ENCODE peak calls at places on chromosomes 5 and 9, in ten cellular contexts. E is AG10803, R is GM12865, J is mucosa of descending colon, B is psoas muscle, P is fibroblast of lung, I is osteocyte, U is astrocyte, Y is brain microvascular endothelial cell, Z is activated B cell treated with CpG ODN at 0.5 μM for 24 hours. C is an unnamed sample.

GRCh38 chr5:96963267-96963666 is 27.4 kb downstream of the LNPEP start:
- DNase-seq in E (peak), R (peak), J (no peak), B (peak), P (peak), I (no peak), U (peak), Y (peak), Z (no peak), C (no peak)

GRCh38 chr9:111967621-111968020 is 71.0 kb downstream of the UGCG start:
- DNase-seq in E (no peak), R (no peak), J (no peak), B (no peak), P (no peak), I (no peak), U (no peak), Y (no peak), Z (no peak), C (no peak)

GRCh38 chr9:127529671-127530070 is 78.4 kb downstream of the LRSAM1 start:
- DNase-seq in E (no peak), R (no peak), J (no peak), B (no peak), P (no peak), I (no peak), U (no peak), Y (no peak), Z (no peak), C (no peak)

GRCh38 chr5:32098806-32099435 is 75.2 kb downstream of the GOLPH3 start:
- DNase-seq in E (no peak), R (no peak), J (no peak), B (no peak), P (no peak), I (peak), U (no peak), Y (no peak), Z (no peak), C (no peak)

GRCh38 chr9:109315480-109315879 is 5.4 kb downstream of the EPB41L4B start:
- DNase-seq in E (no peak), R (no peak), J (no peak), B (no peak), P (no peak), I (no peak), U (no peak), Y (no peak), Z (no peak), C (no peak)

GRCh38 chr5:181207214-181207959 is 2.4 kb upstream of the TRIM7 start:
- DNase-seq in E (peak), R (peak), J (peak), B (peak), P (peak), I (peak), U (peak), Y (peak), Z (peak), C (peak)

GRCh38 chr5:131789765-131790164 is 7.1 kb downstream of the FNIP1 start:
- DNase-seq in E (no peak), R (no peak), J (no peak), B (no peak), P (no peak), I (no peak), U (no peak), Y (no peak), Z (no peak), C (no peak)

GRCh38 chr9:127796899-127797370 is 5.7 kb upstream of the FPGS start:
- DNase-seq in E (no peak), R (no peak), J (no peak), B (no peak), P (no peak), I (no peak), U (peak), Y (no peak), Z (no peak), C (no peak)

GRCh38 chr5:39440964-39441363 is 16.2 kb upstream of the DAB2 start:
- DNase-seq in E (peak), R (no peak), J (no peak), B (no peak), P (no peak), I (no peak), U (no peak), Y (no peak), Z (no peak), C (no peak)

GRCh38 chr5:142542906-142543305 is 143.0 kb downstream of the FGF1 start:
- DNase-seq in E (peak), R (no peak), J (no peak), B (no peak), P (peak), I (no peak), U (peak), Y (no peak), Z (no peak), C (no peak)

GRCh38 chr9:110446171-110446570 is 108.5 kb upstream of the TXNDC8 start:
- DNase-seq in E (no peak), R (no peak), J (no peak), B (no peak), P (no peak), I (no peak), U (no peak), Y (no peak), Z (no peak), C (no peak)

GRCh38 chr5:57937501-57937900 is 454.9 kb upstream of the ACTBL2 start:
- DNase-seq in E (peak), R (no peak), J (no peak), B (no peak), P (no peak), I (no peak), U (peak), Y (no peak), Z (no peak), C (no peak)

GRCh38 chr5:137492321-137492720 is 6.8 kb downstream of the SPOCK1 start:
- DNase-seq in E (peak), R (no peak), J (no peak), B (no peak), P (no peak), I (no peak), U (peak), Y (peak), Z (no peak), C (no peak)

GRCh38 chr9:135245482-135246247 is 158.2 kb downstream of the OLFM1 start:
- DNase-seq in E (no peak), R (no peak), J (no peak), B (peak), P (no peak), I (no peak), U (no peak), Y (no peak), Z (no peak), C (no peak)

DNA sequence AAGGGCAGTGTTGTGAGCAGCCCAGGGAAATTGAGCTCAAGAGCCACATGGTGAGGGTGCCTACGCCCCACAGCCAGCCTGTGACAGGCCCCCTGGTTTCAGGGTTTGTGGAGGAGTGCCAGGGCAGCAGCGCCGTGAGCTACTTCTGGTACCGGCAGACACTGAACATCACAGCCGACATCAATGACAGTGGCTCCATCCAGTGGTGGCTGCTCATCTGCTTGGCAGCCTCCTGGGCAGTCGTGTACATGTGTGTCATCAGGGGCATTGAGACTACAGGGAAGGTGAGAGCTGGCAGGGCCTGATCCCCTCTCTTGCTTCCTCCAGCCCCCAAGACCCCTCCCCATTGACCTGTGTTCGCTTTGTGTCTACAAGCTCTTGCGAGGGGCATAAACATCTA is 10.2 kb downstream of the SLC6A18 start:
- DNase-seq in E (no peak), R (no peak), J (no peak), B (no peak), P (no peak), I (no peak), U (no peak), Y (no peak), Z (no peak), C (no peak)
- TF ChIP-seq CTCF in E (no peak), R (no peak), J (no peak), B (no peak), P (no peak), I (no peak), U (no peak), Y (no peak), Z (no peak), C (no peak)

GRCh38 chr9:83980395-83981125 is at the start of gene RMI1:
- DNase-seq in E (peak), R (peak), J (peak), B (peak), P (peak), I (peak), U (peak), Y (peak), Z (peak), C (peak)
- TF ChIP-seq CTCF in E (peak), R (no peak), J (no peak), B (no peak), P (no peak), I (peak), U (no peak), Y (no peak), Z (no peak), C (no peak)

DNA sequence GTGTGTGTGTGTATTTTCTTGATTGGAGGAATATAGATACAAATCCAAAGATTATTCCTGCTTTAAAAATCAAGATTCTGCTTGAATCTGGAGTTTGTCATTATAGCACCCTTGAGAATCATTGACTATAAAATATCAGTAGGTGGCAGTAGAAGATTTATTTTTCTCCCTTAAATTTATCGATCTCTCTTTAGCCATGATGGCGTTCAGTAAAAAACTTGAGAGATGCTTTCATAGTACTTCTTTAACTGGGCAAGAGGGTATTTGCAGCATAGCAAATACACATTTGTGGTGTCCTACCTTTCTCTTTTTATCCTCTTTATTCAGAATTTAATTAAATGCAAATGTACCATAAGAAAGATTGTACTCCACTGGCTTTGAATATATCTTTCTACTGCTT is 307.7 kb downstream of the ADGRV1 start:
- DNase-seq in E (peak), R (peak), J (no peak), B (no peak), P (peak), I (no peak), U (peak), Y (no peak), Z (no peak), C (no peak)
- TF ChIP-seq CTCF in E (peak), R (peak), J (no peak), B (peak), P (peak), I (peak), U (peak), Y (no peak), Z (no peak), C (peak)

DNA sequence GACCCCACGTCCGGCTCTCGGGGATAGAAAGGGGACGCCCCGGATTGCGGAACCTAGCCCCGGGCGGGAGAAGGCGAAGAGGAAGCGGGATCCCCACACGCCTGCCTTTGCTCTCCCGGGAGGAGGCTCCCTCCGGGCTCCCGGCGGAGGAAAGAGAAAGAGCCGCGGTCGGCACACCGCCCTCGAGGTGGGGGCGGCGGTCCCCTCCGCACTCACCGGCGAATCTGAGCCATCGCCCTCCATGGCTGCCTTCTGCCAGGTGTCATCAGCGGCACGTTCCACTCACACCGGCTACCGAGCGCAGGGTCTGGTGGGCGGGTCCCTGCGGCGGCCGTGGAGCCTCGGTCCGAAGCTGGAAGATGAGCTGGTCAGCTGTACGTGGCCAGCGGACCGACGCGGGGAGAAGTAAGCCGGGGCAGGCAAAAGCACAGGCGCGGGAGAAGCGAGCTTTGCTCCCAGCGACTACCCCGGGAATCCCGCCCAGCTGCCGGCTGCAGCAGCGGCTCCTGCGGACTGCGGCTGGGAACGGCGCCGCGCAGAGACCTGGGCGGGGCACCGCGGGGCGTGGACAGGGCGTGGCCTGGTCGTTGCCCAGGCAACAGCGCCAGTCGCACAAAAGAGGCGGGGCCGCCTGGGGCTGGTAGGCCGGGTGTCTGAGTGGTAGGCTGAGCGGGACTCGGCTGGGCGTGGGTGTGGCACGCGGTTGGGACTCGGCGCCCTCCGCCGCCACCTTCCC is at the start of gene TRIM36:
- DNase-seq in E (peak), R (peak), J (peak), B (peak), P (peak), I (peak), U (peak), Y (peak), Z (peak), C (peak)
- TF ChIP-seq CTCF in E (no peak), R (peak), J (peak), B (peak), P (no peak), I (peak), U (no peak), Y (peak), Z (no peak), C (no peak)

GRCh38 chr5:148912714-148913398 is 86.4 kb downstream of the ADRB2 start:
- DNase-seq in E (peak), R (no peak), J (no peak), B (no peak), P (peak), I (no peak), U (peak), Y (peak), Z (no peak), C (no peak)
- TF ChIP-seq CTCF in E (peak), R (no peak), J (no peak), B (peak), P (peak), I (peak), U (peak), Y (peak), Z (no peak), C (no peak)

GRCh38 chr9:131347376-131348020 is 46.4 kb upstream of the PRRC2B start:
- DNase-seq in E (no peak), R (no peak), J (no peak), B (no peak), P (no peak), I (no peak), U (no peak), Y (no peak), Z (no peak), C (no peak)

GRCh38 chr9:131346559-131346958 is 47.3 kb upstream of the PRRC2B start:
- DNase-seq in E (no peak), R (no peak), J (no peak), B (no peak), P (no peak), I (no peak), U (no peak), Y (no peak), Z (no peak), C (no peak)

GRCh38 chr9:131349522-131349880 is 44.4 kb upstream of the PRRC2B start:
- DNase-seq in E (no peak), R (no peak), J (no peak), B (no peak), P (no peak), I (no peak), U (no peak), Y (no peak), Z (no peak), C (no peak)

GRCh38 chr9:131349881-131350563 is 43.9 kb upstream of the PRRC2B start:
- DNase-seq in E (peak), R (peak), J (peak), B (peak), P (peak), I (peak), U (peak), Y (peak), Z (peak), C (peak)

GRCh38 chr9:131348631-131349521 is 45.0 kb upstream of the PRRC2B start:
- DNase-seq in E (no peak), R (no peak), J (no peak), B (no peak), P (no peak), I (no peak), U (no peak), Y (no peak), Z (no peak), C (no peak)
- TF ChIP-seq CTCF in E (peak), R (peak), J (no peak), B (no peak), P (peak), I (no peak), U (no peak), Y (peak), Z (no peak), C (no peak)

GRCh38 chr5:133347039-133347438 is 265.3 kb downstream of the FSTL4 start:
- DNase-seq in E (no peak), R (peak), J (no peak), B (no peak), P (no peak), I (no peak), U (no peak), Y (no peak), Z (no peak), C (no peak)
- TF ChIP-seq CTCF in E (no peak), R (peak), J (no peak), B (no peak), P (no peak), I (no peak), U (no peak), Y (no peak), Z (no peak), C (no peak)

DNA sequence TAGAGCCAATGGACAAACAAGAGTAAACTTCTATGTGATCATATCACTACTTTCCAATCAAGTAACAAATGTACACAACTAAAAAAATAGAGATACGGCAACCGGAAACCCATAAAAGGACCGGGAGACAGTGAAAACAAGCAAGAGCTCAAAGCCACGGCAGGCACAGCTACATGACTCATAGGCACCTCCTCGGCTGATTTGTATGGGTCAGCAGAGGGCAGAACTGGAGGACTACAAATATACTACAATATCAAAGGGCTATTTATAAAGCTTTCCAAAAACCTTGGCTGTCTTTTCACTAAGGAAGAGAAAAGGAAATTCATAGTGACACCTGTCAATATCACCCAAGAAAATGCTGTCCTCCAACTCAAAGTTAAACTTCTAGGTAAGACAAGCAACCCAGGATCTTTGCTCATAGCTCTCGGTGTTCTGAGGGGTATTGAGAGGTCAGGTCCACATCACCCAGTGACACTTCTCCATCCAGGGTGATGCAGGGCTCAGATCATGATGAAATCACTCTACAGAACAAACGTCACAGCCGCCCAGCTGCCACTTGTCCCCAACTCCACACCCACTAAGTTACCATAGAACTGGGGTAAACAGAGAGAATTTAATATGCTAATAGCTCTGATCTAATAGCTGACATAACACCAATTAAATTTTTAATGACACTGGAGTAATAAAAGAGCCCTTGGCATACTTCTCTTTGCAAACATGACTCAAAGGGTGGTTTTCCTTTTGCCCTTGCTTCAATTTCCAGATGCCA is 41.3 kb downstream of the PFDN1 start:
- DNase-seq in E (peak), R (no peak), J (peak), B (peak), P (peak), I (no peak), U (peak), Y (peak), Z (no peak), C (no peak)
- TF ChIP-seq CTCF in E (peak), R (no peak), J (no peak), B (no peak), P (no peak), I (no peak), U (no peak), Y (peak), Z (no peak), C (no peak)

GRCh38 chr5:77214151-77214550 is 3.7 kb downstream of the PDE8B start:
- DNase-seq in E (no peak), R (no peak), J (no peak), B (no peak), P (no peak), I (no peak), U (no peak), Y (no peak), Z (no peak), C (no peak)
- TF ChIP-seq CTCF in E (no peak), R (no peak), J (no peak), B (no peak), P (no peak), I (no peak), U (no peak), Y (no peak), Z (no peak), C (no peak)

C was measured in natural killer cell.